ENCODE peak calls at places on chromosomes 11 and 22, in five cellular contexts. One of them, this sample, is unnamed.
A peak's percentile ranks its signal among the peaks of the same experiment; 100 is the strongest.

GRCh38 chr11:130002352-130002845 is at the start of gene PRDM10:
- DNase-seq in fibroblast of lung: peak; percentile 91
- DNase-seq in body of pancreas: peak; percentile 93
- DNase-seq in breast epithelium: peak; percentile 94
- DNase-seq in psoas muscle: peak; percentile 96
- DNase-seq in this sample: peak; percentile 79

GRCh38 chr11:35157814-35158213 is 18.8 kb downstream of the CD44 start:
- DNase-seq in fibroblast of lung: no peak
- DNase-seq in body of pancreas: no peak
- DNase-seq in breast epithelium: no peak
- DNase-seq in psoas muscle: no peak
- DNase-seq in this sample: no peak

GRCh38 chr11:16912607-16913006 is 101.6 kb downstream of the PLEKHA7 start:
- DNase-seq in fibroblast of lung: no peak
- DNase-seq in body of pancreas: peak; percentile 84
- DNase-seq in breast epithelium: no peak
- DNase-seq in psoas muscle: no peak
- DNase-seq in this sample: no peak

GRCh38 chr11:73481626-73482025 is 105.4 kb downstream of the RELT start:
- DNase-seq in fibroblast of lung: no peak
- DNase-seq in body of pancreas: no peak
- DNase-seq in breast epithelium: no peak
- DNase-seq in psoas muscle: no peak
- DNase-seq in this sample: no peak

GRCh38 chr11:130832571-130833432 is 83.5 kb downstream of the SNX19 start:
- DNase-seq in fibroblast of lung: peak; percentile 56
- DNase-seq in body of pancreas: no peak
- DNase-seq in breast epithelium: no peak
- DNase-seq in psoas muscle: no peak
- DNase-seq in this sample: no peak

GRCh38 chr11:82980292-82980691 is 78.8 kb downstream of the DDIAS start:
- DNase-seq in fibroblast of lung: peak; percentile 90
- DNase-seq in body of pancreas: no peak
- DNase-seq in breast epithelium: no peak
- DNase-seq in psoas muscle: no peak
- DNase-seq in this sample: peak; percentile 36

GRCh38 chr11:68658661-68659060 is 25.7 kb upstream of the GAL start:
- DNase-seq in fibroblast of lung: peak; percentile 25
- DNase-seq in body of pancreas: no peak
- DNase-seq in breast epithelium: peak; percentile 48
- DNase-seq in psoas muscle: no peak
- DNase-seq in this sample: no peak

GRCh38 chr11:235180-235997 is 753 bp downstream of the SIRT3 start:
- DNase-seq in fibroblast of lung: peak; percentile 45
- DNase-seq in body of pancreas: no peak
- DNase-seq in breast epithelium: peak; percentile 30
- DNase-seq in psoas muscle: no peak
- DNase-seq in this sample: no peak

GRCh38 chr11:111045874-111046273 is 199.7 kb upstream of the POU2AF2 start:
- DNase-seq in fibroblast of lung: no peak
- DNase-seq in body of pancreas: no peak
- DNase-seq in breast epithelium: no peak
- DNase-seq in psoas muscle: no peak
- DNase-seq in this sample: no peak

GRCh38 chr11:88378422-88379066 is 41.0 kb upstream of the CTSC start:
- DNase-seq in fibroblast of lung: no peak
- DNase-seq in body of pancreas: no peak
- DNase-seq in breast epithelium: no peak
- DNase-seq in psoas muscle: no peak
- DNase-seq in this sample: no peak

GRCh38 chr22:21579474-21579851 is 11.9 kb downstream of the UBE2L3 start:
- DNase-seq in fibroblast of lung: no peak
- DNase-seq in body of pancreas: no peak
- DNase-seq in breast epithelium: no peak
- DNase-seq in psoas muscle: no peak
- DNase-seq in this sample: no peak

GRCh38 chr11:34929794-34930763 is 13.7 kb downstream of the PDHX start:
- DNase-seq in fibroblast of lung: no peak
- DNase-seq in body of pancreas: peak; percentile 66
- DNase-seq in breast epithelium: no peak
- DNase-seq in psoas muscle: no peak
- DNase-seq in this sample: no peak

GRCh38 chr11:73040046-73040445 is 102.1 kb downstream of the FCHSD2 start:
- DNase-seq in fibroblast of lung: no peak
- DNase-seq in body of pancreas: no peak
- DNase-seq in breast epithelium: no peak
- DNase-seq in psoas muscle: no peak
- DNase-seq in this sample: no peak

GRCh38 chr22:35568751-35569725 is 28.4 kb downstream of the RASD2 start:
- DNase-seq in fibroblast of lung: peak; percentile 82
- DNase-seq in body of pancreas: peak; percentile 43
- DNase-seq in breast epithelium: no peak
- DNase-seq in psoas muscle: no peak
- DNase-seq in this sample: no peak

GRCh38 chr11:18063131-18063530 is 17.1 kb upstream of the TPH1 start:
- DNase-seq in fibroblast of lung: no peak
- DNase-seq in body of pancreas: peak; percentile 59
- DNase-seq in breast epithelium: peak; percentile 67
- DNase-seq in psoas muscle: no peak
- DNase-seq in this sample: no peak

GRCh38 chr11:70899616-70900015 is 352.8 kb downstream of the SHANK2 start:
- DNase-seq in fibroblast of lung: no peak
- DNase-seq in body of pancreas: no peak
- DNase-seq in breast epithelium: peak; percentile 12
- DNase-seq in psoas muscle: no peak
- DNase-seq in this sample: no peak

GRCh38 chr22:37267128-37267587 is 15.2 kb upstream of the CYTH4 start:
- DNase-seq in fibroblast of lung: no peak
- DNase-seq in body of pancreas: peak; percentile 39
- DNase-seq in breast epithelium: no peak
- DNase-seq in psoas muscle: no peak
- DNase-seq in this sample: no peak

GRCh38 chr11:117985953-117986887 is at the start of gene IL10RA:
- DNase-seq in fibroblast of lung: peak; percentile 52
- DNase-seq in body of pancreas: peak; percentile 83
- DNase-seq in breast epithelium: no peak
- DNase-seq in psoas muscle: peak; percentile 81
- DNase-seq in this sample: no peak

GRCh38 chr11:68266121-68266891 is 5.5 kb downstream of the C11orf24 start:
- DNase-seq in fibroblast of lung: no peak
- DNase-seq in body of pancreas: no peak
- DNase-seq in breast epithelium: peak; percentile 14
- DNase-seq in psoas muscle: no peak
- DNase-seq in this sample: no peak

GRCh38 chr11:87743002-87743401 is 432.2 kb downstream of the RAB38 start:
- DNase-seq in fibroblast of lung: no peak
- DNase-seq in body of pancreas: no peak
- DNase-seq in breast epithelium: no peak
- DNase-seq in psoas muscle: no peak
- DNase-seq in this sample: no peak

GRCh38 chr11:130063398-130063797 is 6.3 kb upstream of the APLP2 start:
- DNase-seq in fibroblast of lung: no peak
- DNase-seq in body of pancreas: no peak
- DNase-seq in breast epithelium: no peak
- DNase-seq in psoas muscle: no peak
- DNase-seq in this sample: no peak

GRCh38 chr11:15568440-15568839 is 453.7 kb downstream of the INSC start:
- DNase-seq in fibroblast of lung: no peak
- DNase-seq in body of pancreas: peak; percentile 46
- DNase-seq in breast epithelium: no peak
- DNase-seq in psoas muscle: no peak
- DNase-seq in this sample: no peak

GRCh38 chr11:61572913-61573312 is 8.0 kb downstream of the SYT7 start:
- DNase-seq in fibroblast of lung: no peak
- DNase-seq in body of pancreas: no peak
- DNase-seq in breast epithelium: no peak
- DNase-seq in psoas muscle: no peak
- DNase-seq in this sample: no peak

GRCh38 chr11:2270322-2271076 is at the start of gene ASCL2:
- DNase-seq in fibroblast of lung: no peak
- DNase-seq in body of pancreas: no peak
- DNase-seq in breast epithelium: peak; percentile 44
- DNase-seq in psoas muscle: no peak
- DNase-seq in this sample: no peak

GRCh38 chr11:108115495-108116140 is 5.7 kb upstream of the ACAT1 start:
- DNase-seq in fibroblast of lung: peak; percentile 87
- DNase-seq in body of pancreas: peak; percentile 95
- DNase-seq in breast epithelium: peak; percentile 77
- DNase-seq in psoas muscle: peak; percentile 83
- DNase-seq in this sample: peak; percentile 72

GRCh38 chr22:25488244-25489020 is 76.0 kb upstream of the GRK3 start:
- DNase-seq in fibroblast of lung: peak; percentile 88
- DNase-seq in body of pancreas: peak; percentile 86
- DNase-seq in breast epithelium: peak; percentile 68
- DNase-seq in psoas muscle: peak; percentile 55
- DNase-seq in this sample: no peak

GRCh38 chr22:22700631-22701030 is 56.2 kb downstream of the GGTLC2 start:
- DNase-seq in fibroblast of lung: no peak
- DNase-seq in body of pancreas: no peak
- DNase-seq in breast epithelium: no peak
- DNase-seq in psoas muscle: no peak
- DNase-seq in this sample: no peak

GRCh38 chr22:22696104-22696503 is 51.7 kb downstream of the GGTLC2 start:
- DNase-seq in fibroblast of lung: no peak
- DNase-seq in body of pancreas: no peak
- DNase-seq in breast epithelium: no peak
- DNase-seq in psoas muscle: no peak
- DNase-seq in this sample: no peak

GRCh38 chr22:22702159-22702873 is 57.9 kb downstream of the GGTLC2 start:
- DNase-seq in fibroblast of lung: no peak
- DNase-seq in body of pancreas: no peak
- DNase-seq in breast epithelium: no peak
- DNase-seq in psoas muscle: no peak
- DNase-seq in this sample: no peak

GRCh38 chr22:22697377-22698120 is 53.1 kb downstream of the GGTLC2 start:
- DNase-seq in fibroblast of lung: no peak
- DNase-seq in body of pancreas: no peak
- DNase-seq in breast epithelium: no peak
- DNase-seq in psoas muscle: no peak
- DNase-seq in this sample: no peak

GRCh38 chr22:22698263-22698750 is 53.9 kb downstream of the GGTLC2 start:
- DNase-seq in fibroblast of lung: no peak
- DNase-seq in body of pancreas: no peak
- DNase-seq in breast epithelium: no peak
- DNase-seq in psoas muscle: no peak
- DNase-seq in this sample: no peak
- H3K27me3 ChIP-seq in fibroblast of lung: no peaks in the 10 kb centered on the region
- H3K27me3 ChIP-seq in body of pancreas: no peaks in the 10 kb centered on the region
- H3K27me3 ChIP-seq in breast epithelium: no peaks in the 10 kb centered on the region
- H3K27me3 ChIP-seq in psoas muscle: no peaks in the 10 kb centered on the region
- H3K27me3 ChIP-seq in this sample: no peaks in the 10 kb centered on the region

GRCh38 chr22:44642096-44642644 is 59.8 kb upstream of the PRR5 start:
- DNase-seq in fibroblast of lung: no peak
- DNase-seq in body of pancreas: no peak
- DNase-seq in breast epithelium: no peak
- DNase-seq in psoas muscle: no peak
- DNase-seq in this sample: no peak
- H3K27me3 ChIP-seq in fibroblast of lung: no peaks in the 10 kb centered on the region
- H3K27me3 ChIP-seq in body of pancreas: peaks cover 3% of the 10 kb centered on the region
- H3K27me3 ChIP-seq in breast epithelium: no peaks in the 10 kb centered on the region
- H3K27me3 ChIP-seq in psoas muscle: peaks cover 2% of the 10 kb centered on the region
- H3K27me3 ChIP-seq in this sample: peaks cover 6% of the 10 kb centered on the region

GRCh38 chr22:47563406-47564157 is 801.1 kb downstream of the TBC1D22A start:
- DNase-seq in fibroblast of lung: no peak
- DNase-seq in body of pancreas: no peak
- DNase-seq in breast epithelium: no peak
- DNase-seq in psoas muscle: no peak
- DNase-seq in this sample: no peak

GRCh38 chr22:47564158-47564450 is 801.7 kb downstream of the TBC1D22A start:
- DNase-seq in fibroblast of lung: no peak
- DNase-seq in body of pancreas: no peak
- DNase-seq in breast epithelium: no peak
- DNase-seq in psoas muscle: no peak
- DNase-seq in this sample: no peak

GRCh38 chr22:47558828-47559700 is 796.6 kb downstream of the TBC1D22A start:
- DNase-seq in fibroblast of lung: no peak
- DNase-seq in body of pancreas: no peak
- DNase-seq in breast epithelium: no peak
- DNase-seq in psoas muscle: no peak
- DNase-seq in this sample: no peak

GRCh38 chr22:47561115-47561675 is 798.7 kb downstream of the TBC1D22A start:
- DNase-seq in fibroblast of lung: no peak
- DNase-seq in body of pancreas: no peak
- DNase-seq in breast epithelium: no peak
- DNase-seq in psoas muscle: no peak
- DNase-seq in this sample: no peak

GRCh38 chr22:47561766-47562165 is 799.3 kb downstream of the TBC1D22A start:
- DNase-seq in fibroblast of lung: no peak
- DNase-seq in body of pancreas: no peak
- DNase-seq in breast epithelium: no peak
- DNase-seq in psoas muscle: no peak
- DNase-seq in this sample: no peak
- H3K27me3 ChIP-seq in fibroblast of lung: no peaks in the 10 kb centered on the region
- H3K27me3 ChIP-seq in body of pancreas: no peaks in the 10 kb centered on the region
- H3K27me3 ChIP-seq in breast epithelium: no peaks in the 10 kb centered on the region
- H3K27me3 ChIP-seq in psoas muscle: no peaks in the 10 kb centered on the region
- H3K27me3 ChIP-seq in this sample: no peaks in the 10 kb centered on the region

GRCh38 chr22:29765905-29766631 is 739 bp downstream of the ZMAT5 start:
- DNase-seq in fibroblast of lung: no peak
- DNase-seq in body of pancreas: peak; percentile 28
- DNase-seq in breast epithelium: no peak
- DNase-seq in psoas muscle: no peak
- DNase-seq in this sample: no peak

GRCh38 chr22:29758068-29758622 is 8.7 kb downstream of the ZMAT5 start:
- DNase-seq in fibroblast of lung: no peak
- DNase-seq in body of pancreas: no peak
- DNase-seq in breast epithelium: no peak
- DNase-seq in psoas muscle: no peak
- DNase-seq in this sample: no peak

GRCh38 chr22:29758959-29759358 is 7.8 kb downstream of the ZMAT5 start:
- DNase-seq in fibroblast of lung: no peak
- DNase-seq in body of pancreas: no peak
- DNase-seq in breast epithelium: no peak
- DNase-seq in psoas muscle: no peak
- DNase-seq in this sample: no peak

GRCh38 chr22:29766632-29767288 is at the start of gene ZMAT5:
- DNase-seq in fibroblast of lung: peak; percentile 96
- DNase-seq in body of pancreas: peak; percentile 97
- DNase-seq in breast epithelium: peak; percentile 96
- DNase-seq in psoas muscle: peak; percentile 93
- DNase-seq in this sample: peak; percentile 91

GRCh38 chr22:29762263-29762662 is 4.5 kb downstream of the ZMAT5 start:
- DNase-seq in fibroblast of lung: no peak
- DNase-seq in body of pancreas: no peak
- DNase-seq in breast epithelium: no peak
- DNase-seq in psoas muscle: no peak
- DNase-seq in this sample: no peak
- H3K27me3 ChIP-seq in fibroblast of lung: no peaks in the 10 kb centered on the region
- H3K27me3 ChIP-seq in body of pancreas: no peaks in the 10 kb centered on the region
- H3K27me3 ChIP-seq in breast epithelium: no peaks in the 10 kb centered on the region
- H3K27me3 ChIP-seq in psoas muscle: no peaks in the 10 kb centered on the region
- H3K27me3 ChIP-seq in this sample: no peaks in the 10 kb centered on the region

This sample was measured in AG04450.